ENCODE peak calls at places on chromosomes 13 and 19, in four cellular contexts. W is kidney epithelial cell, B is mucosa of descending colon, T is Calu3. D is an unnamed sample.

GRCh38 chr13:53276265-53276664 is 247.7 kb downstream of the OLFM4 start:
- DNase-seq in W (no peak), B (no peak), T (no peak), D (no peak)

GRCh38 chr13:113632706-113633484 is 25.1 kb downstream of the ATP4B start:
- DNase-seq in W (no peak), B (no peak), T (no peak), D (no peak)

GRCh38 chr19:3575260-3575741 is 2.6 kb downstream of the HMG20B start:
- DNase-seq in W (no peak), B (peak; percentile 36), T (peak; percentile 49), D (no peak)

GRCh38 chr19:45558399-45558878 is 26.2 kb downstream of the OPA3 start:
- DNase-seq in W (no peak), B (peak; percentile 74), T (peak; percentile 63), D (peak; percentile 88)

GRCh38 chr19:54141356-54141755 is 3.8 kb downstream of the CNOT3 start:
- DNase-seq in W (no peak), B (no peak), T (no peak), D (no peak)

GRCh38 chr19:16041571-16042386 is 34.5 kb upstream of the TPM4 start:
- DNase-seq in W (no peak), B (peak; percentile 88), T (peak; percentile 85), D (peak; percentile 86)

GRCh38 chr19:5166262-5166661 is 174.3 kb downstream of the PTPRS start:
- DNase-seq in W (no peak), B (no peak), T (no peak), D (no peak)

GRCh38 chr13:94595006-94595942 is 678 bp downstream of the TGDS start:
- DNase-seq in W (no peak), B (peak; percentile 35), T (no peak), D (peak; percentile 42)

GRCh38 chr19:3186891-3187661 is 1.3 kb downstream of the NCLN start:
- DNase-seq in W (no peak), B (no peak), T (no peak), D (no peak)

GRCh38 chr19:7734220-7735203 is 2.6 kb upstream of the CLEC4G start:
- DNase-seq in W (no peak), B (no peak), T (no peak), D (no peak)

GRCh38 chr13:25688524-25688923 is 316.8 kb downstream of the ATP8A2 start:
- DNase-seq in W (no peak), B (peak; percentile 5), T (no peak), D (no peak)

GRCh38 chr19:5403968-5404640 is 51.1 kb upstream of the ZNRF4 start:
- DNase-seq in W (peak; percentile 34), B (peak; percentile 90), T (peak; percentile 82), D (peak; percentile 81)

GRCh38 chr19:7672522-7672921 is 3.7 kb downstream of the RETN start:
- DNase-seq in W (no peak), B (no peak), T (no peak), D (no peak)

GRCh38 chr19:13905634-13906524 is at the start of the genes BRME1 and CC2D1A:
- DNase-seq in W (peak; percentile 52), B (peak; percentile 96), T (peak; percentile 92), D (peak; percentile 99)

GRCh38 chr13:62626771-62627170 is 1211.1 kb upstream of the PCDH20 start:
- DNase-seq in W (no peak), B (no peak), T (no peak), D (peak; percentile 34)

GRCh38 chr19:45347570-45348366 is 7.2 kb downstream of the KLC3 start:
- DNase-seq in W (no peak), B (no peak), T (no peak), D (no peak)

GRCh38 chr19:3006075-3006767 is 22.9 kb downstream of the TLE2 start:
- DNase-seq in W (no peak), B (peak; percentile 30), T (peak; percentile 28), D (no peak)

GRCh38 chr19:54299515-54299914 is 13.5 kb downstream of the LILRA5 start:
- DNase-seq in W (no peak), B (no peak), T (no peak), D (no peak)

GRCh38 chr19:5903502-5904301 is at the start of gene NDUFA11:
- DNase-seq in W (peak; percentile 70), B (peak; percentile 100), T (peak; percentile 93), D (peak; percentile 94)

GRCh38 chr13:102197193-102197592 is 204.7 kb downstream of the FGF14 start:
- DNase-seq in W (no peak), B (no peak), T (peak; percentile 6), D (no peak)

GRCh38 chr19:55603115-55603514 is 2.3 kb upstream of the ZNF865 start:
- DNase-seq in W (no peak), B (peak; percentile 16), T (no peak), D (no peak)

GRCh38 chr19:47190167-47190727 is 40.8 kb downstream of the BBC3 start:
- DNase-seq in W (peak; percentile 67), B (peak; percentile 76), T (peak; percentile 87), D (no peak)

GRCh38 chr13:75896271-75896670 is 260.1 kb downstream of the LMO7 start:
- DNase-seq in W (no peak), B (no peak), T (no peak), D (no peak)

GRCh38 chr13:98940325-98940724 is 37.5 kb downstream of the DOCK9 start:
- DNase-seq in W (no peak), B (no peak), T (no peak), D (no peak)

GRCh38 chr19:28457620-28458019 is 755.3 kb downstream of the UQCRFS1 start:
- DNase-seq in W (no peak), B (no peak), T (no peak), D (no peak)

GRCh38 chr13:24910502-24911134 is 146.6 kb downstream of the RNF17 start:
- DNase-seq in W (no peak), B (peak; percentile 72), T (peak; percentile 3), D (no peak)

GRCh38 chr13:79749985-79750551 is 269.1 kb downstream of the NDFIP2 start:
- DNase-seq in W (peak; percentile 95), B (peak; percentile 7), T (no peak), D (no peak)

GRCh38 chr19:55410168-55410567 is 2.6 kb upstream of the UBE2S start:
- DNase-seq in W (no peak), B (no peak), T (no peak), D (no peak)

GRCh38 chr13:59755647-59756290 is 408.0 kb downstream of the DIAPH3 start:
- DNase-seq in W (no peak), B (no peak), T (no peak), D (no peak)

GRCh38 chr19:19120308-19121156 is 17.7 kb downstream of the TMEM161A start:
- DNase-seq in W (no peak), B (peak; percentile 86), T (no peak), D (no peak)

GRCh38 chr19:13033244-13033643 is 38.0 kb downstream of the NFIX start:
- DNase-seq in W (no peak), B (no peak), T (no peak), D (no peak)

GRCh38 chr19:11159598-11160001 is 4.0 kb upstream of the SPC24 start:
- DNase-seq in W (no peak), B (no peak), T (no peak), D (no peak)
- TF ChIP-seq CTCF in W (no peak), B (no peak), T (no peak), D (no peak)

GRCh38 chr13:89115307-89115706 is 1444.1 kb downstream of the SLITRK5 start:
- DNase-seq in W (no peak), B (no peak), T (no peak), D (no peak)
- TF ChIP-seq CTCF in W (peak; percentile 13), B (no peak), T (no peak), D (no peak)

GRCh38 chr19:42595550-42596172 is 937 bp upstream of the CEACAM8 start:
- DNase-seq in W (no peak), B (no peak), T (no peak), D (no peak)

GRCh38 chr19:42594617-42595489 is at the start of gene CEACAM8:
- DNase-seq in W (no peak), B (no peak), T (no peak), D (no peak)

DNA sequence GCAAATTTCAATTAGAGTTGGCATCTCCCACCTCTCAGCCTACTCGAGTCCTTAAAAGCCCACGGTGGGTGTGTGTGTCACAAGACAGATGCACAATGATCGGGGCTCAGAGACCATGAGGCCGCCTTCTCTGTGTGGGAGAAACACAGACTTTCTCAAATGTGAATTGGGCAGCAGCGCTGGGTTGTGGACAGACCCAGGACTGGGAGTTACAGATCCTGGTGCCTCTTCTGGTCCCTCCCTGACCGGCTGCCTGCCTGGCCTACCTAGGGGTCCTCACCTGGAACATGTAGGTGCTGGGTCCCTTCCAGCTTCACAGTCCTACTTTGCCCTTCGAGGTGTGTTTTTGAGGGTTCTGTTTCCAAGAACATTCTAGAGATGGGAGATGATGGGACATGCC is 4.9 kb downstream of the CEACAM8 start:
- DNase-seq in W (no peak), B (no peak), T (no peak), D (no peak)
- TF ChIP-seq CTCF in W (no peak), B (no peak), T (no peak), D (no peak)

GRCh38 chr13:38477676-38478075 is 128.0 kb downstream of the UFM1 start:
- DNase-seq in W (no peak), B (no peak), T (no peak), D (no peak)
- TF ChIP-seq CTCF in W (no peak), B (no peak), T (no peak), D (no peak)

DNA sequence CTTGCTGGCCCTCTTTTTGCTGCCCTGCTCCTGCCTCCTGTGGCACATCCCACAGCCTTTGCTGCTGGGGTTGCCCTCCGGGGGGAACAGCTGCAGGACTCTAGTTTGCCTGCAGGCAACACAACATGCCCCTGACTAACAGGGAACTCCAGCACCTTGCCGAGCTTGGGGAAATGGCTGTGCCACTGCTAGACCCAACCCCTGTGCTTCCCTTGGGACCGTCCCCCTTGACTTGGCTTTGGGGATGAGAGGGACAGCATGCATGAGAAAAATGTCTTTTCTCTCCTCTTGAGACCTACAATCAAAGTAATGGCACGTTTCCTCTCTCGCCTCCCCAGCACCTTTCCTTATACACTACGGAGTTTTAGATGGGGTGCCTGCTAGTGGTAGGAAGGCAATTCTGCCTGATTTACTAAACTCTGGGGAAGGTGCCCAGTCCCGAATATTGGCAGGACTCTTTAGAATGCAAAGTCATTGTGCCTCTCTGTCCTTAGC is 12.4 kb upstream of the VWA8 start:
- DNase-seq in W (no peak), B (no peak), T (no peak), D (no peak)
- TF ChIP-seq CTCF in W (no peak), B (no peak), T (no peak), D (no peak)

DNA sequence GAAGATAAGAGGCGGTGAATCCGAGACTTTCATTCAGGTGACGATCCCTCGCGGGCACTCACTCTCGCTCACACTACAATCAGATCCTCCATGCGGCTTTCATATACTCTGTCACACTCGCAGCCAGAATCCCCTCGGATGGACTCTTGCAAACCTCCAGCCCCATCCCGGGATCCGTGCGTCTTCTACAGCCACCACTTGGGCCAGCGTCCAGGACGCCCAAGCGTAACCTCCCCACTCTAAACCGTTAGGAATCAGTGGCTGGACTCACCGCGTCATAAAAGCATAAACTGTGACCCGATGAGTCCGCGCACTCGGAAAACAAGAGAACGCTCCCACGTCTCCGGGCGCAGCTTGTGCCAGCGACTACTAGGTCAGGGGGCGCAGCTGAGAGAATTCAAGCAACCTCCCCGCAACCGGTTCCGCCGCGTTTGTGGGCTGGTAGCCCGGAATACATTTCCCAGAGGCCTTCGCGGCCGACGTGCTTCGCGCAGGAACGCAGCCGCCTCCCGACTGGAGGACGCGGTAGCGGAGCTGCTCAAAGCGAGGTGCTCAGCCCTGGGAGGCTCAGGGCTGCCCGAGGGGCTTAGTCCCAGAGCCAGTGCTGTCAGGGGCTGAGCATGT is 27.6 kb downstream of the ZNF607 start:
- DNase-seq in W (peak; percentile 34), B (peak; percentile 84), T (no peak), D (peak; percentile 77)
- TF ChIP-seq CTCF in W (no peak), B (no peak), T (no peak), D (no peak)